ENCODE peak calls at places on chromosomes 7 and 10, in five cellular contexts. V is HEK293T, Q is K562, K is GM12878, L is SK-N-SH. W is an unnamed sample.

GRCh38 chr7:95631545-95631944 is 35.2 kb upstream of the PDK4 start:
- DNase-seq in V (no peak), L (no peak), Q (no peak), K (no peak), W (no peak)

GRCh38 chr10:13078912-13079775 is 20.8 kb upstream of the OPTN start:
- DNase-seq in L (no peak), Q (no peak), K (no peak), V (no peak), W (no peak)

GRCh38 chr7:24216576-24217116 is 67.3 kb upstream of the NPY start:
- DNase-seq in V (no peak), K (no peak), Q (no peak), L (no peak), W (no peak)

GRCh38 chr10:30897547-30897946 is 134.1 kb downstream of the ZNF438 start:
- DNase-seq in Q (no peak), V (no peak), K (no peak), L (no peak), W (no peak)

GRCh38 chr10:7700577-7701125 is 2.5 kb upstream of the ITIH2 start:
- DNase-seq in K (no peak), L (no peak), V (no peak), Q (no peak), W (peak; percentile 100)

GRCh38 chr10:692682-693351 is 3.3 kb upstream of the DIP2C start:
- DNase-seq in K (no peak), L (no peak), Q (no peak), V (no peak), W (no peak)

GRCh38 chr10:29555746-29556481 is 78.9 kb downstream of the SVIL start:
- DNase-seq in Q (no peak), K (no peak), L (no peak), V (no peak), W (no peak)

GRCh38 chr7:142196066-142196840 is 61.6 kb downstream of the PRSS58 start:
- DNase-seq in V (no peak), K (no peak), Q (no peak), L (no peak), W (no peak)

GRCh38 chr10:131556897-131557500 is 245.5 kb upstream of the TCERG1L start:
- DNase-seq in V (no peak), L (no peak), K (no peak), Q (no peak), W (no peak)

GRCh38 chr7:69482676-69483075 is 115.6 kb upstream of the AUTS2 start:
- DNase-seq in K (no peak), Q (no peak), L (no peak), V (no peak), W (no peak)

GRCh38 chr10:35364808-35365207 is 28.5 kb downstream of the CCNY start:
- DNase-seq in Q (no peak), K (no peak), L (no peak), V (no peak), W (peak; percentile 95)

GRCh38 chr7:1966631-1967200 is 266.0 kb downstream of the MAD1L1 start:
- DNase-seq in L (no peak), K (no peak), Q (no peak), V (no peak), W (no peak)

GRCh38 chr10:13349776-13350274 is 1.7 kb upstream of the SEPHS1 start:
- DNase-seq in Q (peak; percentile 27), K (no peak), L (peak; percentile 39), V (peak; percentile 58), W (no peak)

GRCh38 chr7:100407285-100408180 is 21.0 kb downstream of the ZCWPW1 start:
- DNase-seq in V (peak; percentile 75), L (peak; percentile 75), K (peak; percentile 66), Q (peak; percentile 80), W (peak; percentile 44)

GRCh38 chr10:71401969-71402368 is 5.2 kb downstream of the CDH23 start:
- DNase-seq in Q (no peak), V (no peak), L (no peak), K (no peak), W (no peak)

GRCh38 chr7:54802841-54803240 is 43.8 kb upstream of the SEC61G start:
- DNase-seq in L (no peak), V (no peak), Q (no peak), K (no peak), W (no peak)

GRCh38 chr10:127354255-127354654 is 157.9 kb upstream of the INSYN2A start:
- DNase-seq in K (no peak), V (no peak), Q (no peak), L (no peak), W (no peak)

GRCh38 chr10:95295031-95295755 is 4.4 kb upstream of the PDLIM1 start:
- DNase-seq in Q (peak; percentile 52), V (no peak), K (peak; percentile 96), L (no peak), W (no peak)

GRCh38 chr10:84587789-84588188 is 259.4 kb downstream of the CCSER2 start:
- DNase-seq in V (no peak), Q (no peak), L (no peak), K (no peak), W (no peak)

GRCh38 chr10:73827346-73828089 is 16.1 kb upstream of the NDST2 start:
- DNase-seq in L (no peak), V (no peak), K (no peak), Q (no peak), W (no peak)

GRCh38 chr10:42304341-42304740 is 334.0 kb downstream of the ZNF33B start:
- DNase-seq in L (no peak), Q (no peak), V (no peak), K (no peak), W (no peak)

GRCh38 chr7:51141451-51141971 is 175.1 kb downstream of the COBL start:
- DNase-seq in V (peak; percentile 14), L (no peak), Q (peak; percentile 12), K (no peak), W (no peak)

GRCh38 chr10:8159628-8160165 is 105.2 kb downstream of the GATA3 start:
- DNase-seq in Q (no peak), L (no peak), K (no peak), V (no peak), W (no peak)

GRCh38 chr7:99324966-99325596 is 617 bp upstream of the ARPC1A start:
- DNase-seq in L (peak; percentile 70), V (peak; percentile 32), K (no peak), Q (no peak), W (no peak)

GRCh38 chr10:86966008-86966654 is 2.2 kb upstream of the ADIRF start:
- DNase-seq in L (no peak), K (peak; percentile 59), V (no peak), Q (no peak), W (no peak)

GRCh38 chr7:28376634-28377033 is 35.7 kb upstream of the CREB5 start:
- DNase-seq in Q (no peak), L (no peak), K (no peak), V (no peak), W (no peak)

GRCh38 chr7:22356010-22356854 is 722 bp downstream of the RAPGEF5 start:
- DNase-seq in L (peak; percentile 33), K (no peak), Q (no peak), V (peak; percentile 36), W (peak; percentile 28)

GRCh38 chr10:124688889-124689670 is 55.1 kb downstream of the FAM53B start:
- DNase-seq in L (no peak), K (peak; percentile 93), Q (peak; percentile 48), V (no peak), W (no peak)

GRCh38 chr10:115936926-115937755 is 335.9 kb downstream of the GFRA1 start:
- DNase-seq in L (no peak), V (no peak), K (no peak), Q (no peak), W (no peak)

GRCh38 chr10:79072994-79073654 is 4.4 kb downstream of the ZMIZ1 start:
- DNase-seq in K (no peak), V (no peak), Q (no peak), L (no peak), W (no peak)

GRCh38 chr10:67520924-67521520 is 175.0 kb downstream of the CTNNA3 start:
- DNase-seq in L (peak; percentile 42), V (peak; percentile 61), Q (peak; percentile 17), K (peak; percentile 2), W (peak; percentile 38)

DNA sequence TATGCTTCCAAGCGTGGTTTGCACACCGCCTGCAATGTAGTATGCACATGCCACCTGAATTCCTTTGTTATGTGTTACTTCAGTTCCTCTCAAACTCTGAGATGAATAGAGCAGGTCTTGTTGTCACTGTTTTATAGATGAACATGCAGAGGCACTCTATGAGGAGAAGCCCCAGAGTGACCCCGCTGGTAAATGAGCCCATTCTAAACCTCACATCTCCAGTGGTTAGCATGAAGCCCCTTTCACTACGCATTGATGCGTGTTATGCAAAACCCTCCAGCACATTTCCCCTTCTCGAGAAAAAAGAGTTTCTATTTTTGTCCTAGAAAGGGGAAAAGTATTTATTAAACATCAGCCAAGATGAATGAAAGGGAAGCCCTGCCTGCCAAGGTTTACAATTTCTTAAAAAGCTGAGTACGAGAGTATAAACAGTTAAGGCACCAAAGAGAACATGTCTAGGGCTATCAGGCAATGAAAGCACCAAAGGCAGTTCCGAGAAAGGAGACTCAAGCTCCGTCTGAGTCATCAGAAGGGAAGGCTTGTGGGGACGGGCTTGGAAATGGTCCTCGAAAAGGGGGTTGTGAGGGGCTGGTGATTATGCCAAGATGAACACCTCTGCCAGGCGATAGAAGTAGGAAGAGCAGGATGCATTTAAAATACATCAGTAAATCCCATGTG is 58.7 kb upstream of the PFKP start:
- DNase-seq in V (no peak), K (no peak), L (no peak), Q (no peak), W (no peak)
- TF ChIP-seq FOXM1 in V (no peak), K (no peak), L (no peak), Q (no peak), W (no peak)

DNA sequence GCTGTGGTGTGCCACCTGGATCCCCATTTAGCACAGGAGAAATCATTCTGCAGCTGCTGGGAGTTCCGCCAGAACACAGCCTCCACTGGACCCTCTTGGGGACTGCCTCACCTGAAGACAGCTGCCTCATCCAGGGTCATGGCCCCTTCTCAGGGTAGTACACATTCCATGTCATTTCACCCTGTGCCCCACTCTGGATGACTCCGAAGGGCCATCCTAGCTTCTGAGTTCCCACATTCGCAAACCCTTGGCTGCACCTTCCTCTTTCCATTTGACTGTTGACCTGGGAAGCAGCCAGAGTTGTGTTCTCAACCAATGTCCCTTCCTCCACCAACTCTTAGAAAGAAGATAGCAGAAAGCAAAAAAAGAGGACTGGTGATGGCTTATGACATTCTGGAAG is 125.6 kb upstream of the TBX20 start:
- DNase-seq in Q (no peak), K (no peak), V (no peak), L (no peak), W (no peak)
- TF ChIP-seq FOXM1 in Q (no peak), K (no peak), V (no peak), L (no peak), W (no peak)

GRCh38 chr7:147547252-147547897 is 1043.2 kb upstream of the C7orf33 start:
- DNase-seq in V (peak; percentile 61), Q (no peak), L (peak; percentile 24), K (no peak), W (peak; percentile 10)
- TF ChIP-seq FOXM1 in V (no peak), Q (no peak), L (no peak), K (no peak), W (no peak)

GRCh38 chr7:104980969-104981670 is 32.9 kb upstream of the KMT2E start:
- DNase-seq in L (peak; percentile 77), V (peak; percentile 50), Q (peak; percentile 78), K (no peak), W (peak; percentile 44)

GRCh38 chr7:104978460-104978859 is 35.5 kb upstream of the KMT2E start:
- DNase-seq in V (no peak), Q (no peak), K (no peak), L (no peak), W (no peak)

GRCh38 chr7:104976966-104977636 is 36.9 kb upstream of the KMT2E start:
- DNase-seq in K (no peak), Q (no peak), V (no peak), L (no peak), W (no peak)

GRCh38 chr7:104980440-104980839 is 33.6 kb upstream of the KMT2E start:
- DNase-seq in L (no peak), V (no peak), Q (no peak), K (no peak), W (no peak)

GRCh38 chr7:104979167-104979841 is 34.7 kb upstream of the KMT2E start:
- DNase-seq in V (peak; percentile 19), Q (no peak), L (no peak), K (no peak), W (no peak)
- TF ChIP-seq FOXM1 in V (no peak), Q (no peak), L (no peak), K (no peak), W (no peak)